ENCODE peak calls at places on chromosomes 16 and 17, in six cellular contexts. One of them, this sample, is unnamed.
A peak's percentile ranks its signal among the peaks of the same experiment; 100 is the strongest.

GRCh38 chr17:957856-958421 is 21.6 kb downstream of the NXN start:
- DNase-seq in left ventricle myocardium inferior: no peak
- DNase-seq in tibial artery: no peak
- DNase-seq in CD4-positive, alpha-beta memory T cell: no peak
- DNase-seq in mesendoderm: no peak
- DNase-seq in lower lobe of right lung: no peak
- DNase-seq in this sample: no peak

GRCh38 chr17:71572343-71572742 is 548.5 kb upstream of the SOX9 start:
- DNase-seq in left ventricle myocardium inferior: no peak
- DNase-seq in tibial artery: no peak
- DNase-seq in CD4-positive, alpha-beta memory T cell: no peak
- DNase-seq in mesendoderm: no peak
- DNase-seq in lower lobe of right lung: no peak
- DNase-seq in this sample: peak; percentile 22

GRCh38 chr17:39866013-39866730 is 1.8 kb upstream of the ZPBP2 start:
- DNase-seq in left ventricle myocardium inferior: no peak
- DNase-seq in tibial artery: no peak
- DNase-seq in CD4-positive, alpha-beta memory T cell: no peak
- DNase-seq in mesendoderm: no peak
- DNase-seq in lower lobe of right lung: no peak
- DNase-seq in this sample: no peak

GRCh38 chr17:48023408-48024148 is 14.0 kb downstream of the COPZ2 start:
- DNase-seq in left ventricle myocardium inferior: peak; percentile 85
- DNase-seq in tibial artery: peak; percentile 94
- DNase-seq in CD4-positive, alpha-beta memory T cell: peak; percentile 35
- DNase-seq in mesendoderm: peak; percentile 83
- DNase-seq in lower lobe of right lung: peak; percentile 89
- DNase-seq in this sample: no peak

GRCh38 chr16:51542856-51543510 is 391.9 kb upstream of the SALL1 start:
- DNase-seq in left ventricle myocardium inferior: no peak
- DNase-seq in tibial artery: no peak
- DNase-seq in CD4-positive, alpha-beta memory T cell: no peak
- DNase-seq in mesendoderm: peak; percentile 48
- DNase-seq in lower lobe of right lung: no peak
- DNase-seq in this sample: no peak

GRCh38 chr17:82716383-82717181 is at the start of gene FN3KRP:
- DNase-seq in left ventricle myocardium inferior: peak; percentile 97
- DNase-seq in tibial artery: peak; percentile 96
- DNase-seq in CD4-positive, alpha-beta memory T cell: peak; percentile 84
- DNase-seq in mesendoderm: peak; percentile 97
- DNase-seq in lower lobe of right lung: peak; percentile 97
- DNase-seq in this sample: peak; percentile 64

GRCh38 chr16:84735846-84736586 is 36.2 kb downstream of the USP10 start:
- DNase-seq in left ventricle myocardium inferior: no peak
- DNase-seq in tibial artery: no peak
- DNase-seq in CD4-positive, alpha-beta memory T cell: peak; percentile 62
- DNase-seq in mesendoderm: no peak
- DNase-seq in lower lobe of right lung: peak; percentile 55
- DNase-seq in this sample: no peak

GRCh38 chr16:56312556-56312955 is 112.8 kb downstream of the AMFR start:
- DNase-seq in left ventricle myocardium inferior: no peak
- DNase-seq in tibial artery: no peak
- DNase-seq in CD4-positive, alpha-beta memory T cell: no peak
- DNase-seq in mesendoderm: no peak
- DNase-seq in lower lobe of right lung: no peak
- DNase-seq in this sample: no peak

GRCh38 chr17:79844869-79845600 is 5.8 kb upstream of the CBX4 start:
- DNase-seq in left ventricle myocardium inferior: peak; percentile 54
- DNase-seq in tibial artery: no peak
- DNase-seq in CD4-positive, alpha-beta memory T cell: peak; percentile 38
- DNase-seq in mesendoderm: no peak
- DNase-seq in lower lobe of right lung: peak; percentile 62
- DNase-seq in this sample: no peak

GRCh38 chr16:31529398-31530312 is 2.0 kb downstream of the AHSP start:
- DNase-seq in left ventricle myocardium inferior: no peak
- DNase-seq in tibial artery: no peak
- DNase-seq in CD4-positive, alpha-beta memory T cell: no peak
- DNase-seq in mesendoderm: peak; percentile 3
- DNase-seq in lower lobe of right lung: peak; percentile 56
- DNase-seq in this sample: no peak

GRCh38 chr17:48631693-48632578 is 5.8 kb upstream of the HOXB9 start:
- DNase-seq in left ventricle myocardium inferior: no peak
- DNase-seq in tibial artery: no peak
- DNase-seq in CD4-positive, alpha-beta memory T cell: no peak
- DNase-seq in mesendoderm: peak; percentile 4
- DNase-seq in lower lobe of right lung: no peak
- DNase-seq in this sample: no peak

GRCh38 chr17:80481284-80482057 is 5.1 kb upstream of the NPTX1 start:
- DNase-seq in left ventricle myocardium inferior: no peak
- DNase-seq in tibial artery: no peak
- DNase-seq in CD4-positive, alpha-beta memory T cell: no peak
- DNase-seq in mesendoderm: no peak
- DNase-seq in lower lobe of right lung: no peak
- DNase-seq in this sample: no peak

GRCh38 chr17:13030459-13031305 is 12.9 kb upstream of the ELAC2 start:
- DNase-seq in left ventricle myocardium inferior: no peak
- DNase-seq in tibial artery: no peak
- DNase-seq in CD4-positive, alpha-beta memory T cell: peak; percentile 50
- DNase-seq in mesendoderm: peak; percentile 70
- DNase-seq in lower lobe of right lung: no peak
- DNase-seq in this sample: no peak

GRCh38 chr17:14794961-14795360 is 470.2 kb downstream of the PMP22 start:
- DNase-seq in left ventricle myocardium inferior: no peak
- DNase-seq in tibial artery: no peak
- DNase-seq in CD4-positive, alpha-beta memory T cell: no peak
- DNase-seq in mesendoderm: no peak
- DNase-seq in lower lobe of right lung: no peak
- DNase-seq in this sample: no peak

GRCh38 chr17:13544292-13544691 is 57.4 kb downstream of the HS3ST3A1 start:
- DNase-seq in left ventricle myocardium inferior: no peak
- DNase-seq in tibial artery: no peak
- DNase-seq in CD4-positive, alpha-beta memory T cell: no peak
- DNase-seq in mesendoderm: peak; percentile 56
- DNase-seq in lower lobe of right lung: peak; percentile 48
- DNase-seq in this sample: peak; percentile 36

GRCh38 chr17:57136355-57136754 is 51.3 kb downstream of the AKAP1 start:
- DNase-seq in left ventricle myocardium inferior: no peak
- DNase-seq in tibial artery: peak; percentile 43
- DNase-seq in CD4-positive, alpha-beta memory T cell: no peak
- DNase-seq in mesendoderm: no peak
- DNase-seq in lower lobe of right lung: no peak
- DNase-seq in this sample: no peak

GRCh38 chr17:46772013-46772878 is 46.2 kb downstream of the WNT3 start:
- DNase-seq in left ventricle myocardium inferior: peak; percentile 35
- DNase-seq in tibial artery: peak; percentile 60
- DNase-seq in CD4-positive, alpha-beta memory T cell: no peak
- DNase-seq in mesendoderm: peak; percentile 95
- DNase-seq in lower lobe of right lung: peak; percentile 71
- DNase-seq in this sample: no peak

GRCh38 chr17:61168506-61168905 is 231.1 kb upstream of the TBX2 start:
- DNase-seq in left ventricle myocardium inferior: no peak
- DNase-seq in tibial artery: no peak
- DNase-seq in CD4-positive, alpha-beta memory T cell: no peak
- DNase-seq in mesendoderm: no peak
- DNase-seq in lower lobe of right lung: no peak
- DNase-seq in this sample: no peak

GRCh38 chr16:27377666-27378485 is 24.1 kb upstream of the IL21R start:
- DNase-seq in left ventricle myocardium inferior: no peak
- DNase-seq in tibial artery: peak; percentile 9
- DNase-seq in CD4-positive, alpha-beta memory T cell: no peak
- DNase-seq in mesendoderm: no peak
- DNase-seq in lower lobe of right lung: no peak
- DNase-seq in this sample: no peak

GRCh38 chr17:39813631-39814030 is 50.5 kb downstream of the IKZF3 start:
- DNase-seq in left ventricle myocardium inferior: no peak
- DNase-seq in tibial artery: no peak
- DNase-seq in CD4-positive, alpha-beta memory T cell: peak; percentile 87
- DNase-seq in mesendoderm: no peak
- DNase-seq in lower lobe of right lung: no peak
- DNase-seq in this sample: no peak

GRCh38 chr16:8929086-8929748 is 34.5 kb downstream of the USP7 start:
- DNase-seq in left ventricle myocardium inferior: no peak
- DNase-seq in tibial artery: no peak
- DNase-seq in CD4-positive, alpha-beta memory T cell: no peak
- DNase-seq in mesendoderm: no peak
- DNase-seq in lower lobe of right lung: no peak
- DNase-seq in this sample: no peak

GRCh38 chr17:32158870-32159585 is 16.7 kb downstream of the RHOT1 start:
- DNase-seq in left ventricle myocardium inferior: no peak
- DNase-seq in tibial artery: no peak
- DNase-seq in CD4-positive, alpha-beta memory T cell: no peak
- DNase-seq in mesendoderm: no peak
- DNase-seq in lower lobe of right lung: no peak
- DNase-seq in this sample: no peak

GRCh38 chr17:76026714-76027158 is 370 bp downstream of the EVPL start:
- DNase-seq in left ventricle myocardium inferior: no peak
- DNase-seq in tibial artery: no peak
- DNase-seq in CD4-positive, alpha-beta memory T cell: no peak
- DNase-seq in mesendoderm: no peak
- DNase-seq in lower lobe of right lung: peak; percentile 69
- DNase-seq in this sample: no peak

GRCh38 chr17:72259977-72260376 is 139.2 kb downstream of the SOX9 start:
- DNase-seq in left ventricle myocardium inferior: no peak
- DNase-seq in tibial artery: no peak
- DNase-seq in CD4-positive, alpha-beta memory T cell: no peak
- DNase-seq in mesendoderm: no peak
- DNase-seq in lower lobe of right lung: no peak
- DNase-seq in this sample: no peak

GRCh38 chr16:31063843-31064611 is 10.0 kb downstream of the ZNF668 start:
- DNase-seq in left ventricle myocardium inferior: no peak
- DNase-seq in tibial artery: no peak
- DNase-seq in CD4-positive, alpha-beta memory T cell: peak; percentile 32
- DNase-seq in mesendoderm: no peak
- DNase-seq in lower lobe of right lung: peak; percentile 44
- DNase-seq in this sample: no peak

GRCh38 chr16:82891918-82892317 is 265.1 kb downstream of the CDH13 start:
- DNase-seq in left ventricle myocardium inferior: no peak
- DNase-seq in tibial artery: no peak
- DNase-seq in CD4-positive, alpha-beta memory T cell: no peak
- DNase-seq in mesendoderm: no peak
- DNase-seq in lower lobe of right lung: no peak
- DNase-seq in this sample: no peak

GRCh38 chr16:2879854-2880508 is 3.0 kb upstream of the FLYWCH2 start:
- DNase-seq in left ventricle myocardium inferior: no peak
- DNase-seq in tibial artery: peak; percentile 58
- DNase-seq in CD4-positive, alpha-beta memory T cell: no peak
- DNase-seq in mesendoderm: no peak
- DNase-seq in lower lobe of right lung: no peak
- DNase-seq in this sample: no peak

GRCh38 chr16:55569025-55569424 is 2.5 kb downstream of the CAPNS2 start:
- DNase-seq in left ventricle myocardium inferior: no peak
- DNase-seq in tibial artery: no peak
- DNase-seq in CD4-positive, alpha-beta memory T cell: no peak
- DNase-seq in mesendoderm: no peak
- DNase-seq in lower lobe of right lung: no peak
- DNase-seq in this sample: no peak

GRCh38 chr17:17017343-17018014 is 24.8 kb upstream of the MPRIP start:
- DNase-seq in left ventricle myocardium inferior: no peak
- DNase-seq in tibial artery: peak; percentile 34
- DNase-seq in CD4-positive, alpha-beta memory T cell: no peak
- DNase-seq in mesendoderm: no peak
- DNase-seq in lower lobe of right lung: no peak
- DNase-seq in this sample: no peak

GRCh38 chr17:2485543-2485942 is 26.1 kb downstream of the METTL16 start:
- DNase-seq in left ventricle myocardium inferior: no peak
- DNase-seq in tibial artery: no peak
- DNase-seq in CD4-positive, alpha-beta memory T cell: no peak
- DNase-seq in mesendoderm: no peak
- DNase-seq in lower lobe of right lung: no peak
- DNase-seq in this sample: no peak

GRCh38 chr17:57009737-57010445 is 32.0 kb downstream of the SCPEP1 start:
- DNase-seq in left ventricle myocardium inferior: peak; percentile 25
- DNase-seq in tibial artery: no peak
- DNase-seq in CD4-positive, alpha-beta memory T cell: peak; percentile 40
- DNase-seq in mesendoderm: peak; percentile 71
- DNase-seq in lower lobe of right lung: peak; percentile 52
- DNase-seq in this sample: no peak

GRCh38 chr16:66900721-66901441 is 17.8 kb downstream of the CDH16 start:
- DNase-seq in left ventricle myocardium inferior: no peak
- DNase-seq in tibial artery: peak; percentile 90
- DNase-seq in CD4-positive, alpha-beta memory T cell: no peak
- DNase-seq in mesendoderm: no peak
- DNase-seq in lower lobe of right lung: no peak
- DNase-seq in this sample: no peak

GRCh38 chr16:53821957-53822625 is 118.1 kb downstream of the FTO start:
- DNase-seq in left ventricle myocardium inferior: no peak
- DNase-seq in tibial artery: no peak
- DNase-seq in CD4-positive, alpha-beta memory T cell: no peak
- DNase-seq in mesendoderm: peak; percentile 64
- DNase-seq in lower lobe of right lung: no peak
- DNase-seq in this sample: peak; percentile 6
- H3K27ac ChIP-seq in left ventricle myocardium inferior: no peak overlapping the region
- H3K27ac ChIP-seq in tibial artery: no peak overlapping the region
- H3K27ac ChIP-seq in CD4-positive, alpha-beta memory T cell: no peak overlapping the region
- H3K27ac ChIP-seq in mesendoderm: no peak overlapping the region
- H3K27ac ChIP-seq in lower lobe of right lung: no peak overlapping the region
- H3K27ac ChIP-seq in this sample: peak overlapping the region; percentile 85

GRCh38 chr17:3645310-3645709 is 8.8 kb downstream of the CTNS start:
- DNase-seq in left ventricle myocardium inferior: no peak
- DNase-seq in tibial artery: no peak
- DNase-seq in CD4-positive, alpha-beta memory T cell: no peak
- DNase-seq in mesendoderm: no peak
- DNase-seq in lower lobe of right lung: no peak
- DNase-seq in this sample: no peak
- H3K27ac ChIP-seq in left ventricle myocardium inferior: no peak overlapping the region
- H3K27ac ChIP-seq in tibial artery: no peak overlapping the region
- H3K27ac ChIP-seq in CD4-positive, alpha-beta memory T cell: no peak overlapping the region
- H3K27ac ChIP-seq in mesendoderm: no peak overlapping the region
- H3K27ac ChIP-seq in lower lobe of right lung: no peak overlapping the region
- H3K27ac ChIP-seq in this sample: no peak overlapping the region

DNA sequence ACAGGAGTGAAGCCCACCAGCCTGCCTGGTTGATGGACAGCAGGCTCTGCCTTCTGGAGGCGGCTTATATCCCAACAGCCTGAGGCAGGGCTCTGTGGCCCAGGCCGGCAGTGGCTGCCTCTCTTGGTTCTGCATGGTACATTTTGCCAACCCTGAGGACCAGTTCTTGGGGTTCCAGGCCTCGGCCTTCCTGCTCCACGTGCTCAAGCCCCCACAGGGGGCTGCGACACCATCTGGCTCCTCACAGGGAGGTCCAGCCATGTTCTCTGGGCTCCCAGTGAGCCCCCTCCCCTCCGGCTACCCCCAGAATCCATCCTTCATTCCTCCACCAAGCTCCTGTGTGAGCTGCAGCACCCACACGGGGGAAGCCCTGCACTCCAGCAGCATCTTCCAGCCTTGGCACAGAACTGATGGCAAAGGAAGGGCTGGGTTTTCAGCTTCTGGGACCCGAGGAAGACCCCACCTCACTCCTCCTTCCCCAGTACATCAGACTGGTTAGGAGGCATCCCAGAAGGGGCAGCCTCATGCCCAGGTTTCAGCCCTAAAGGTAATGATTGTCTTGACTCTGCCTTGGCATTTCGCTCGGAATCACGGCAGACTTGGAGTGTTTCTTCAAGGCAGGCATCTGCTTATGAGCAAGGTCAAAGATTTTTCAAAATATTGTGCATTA is 231.2 kb downstream of the CPPED1 start:
- DNase-seq in left ventricle myocardium inferior: no peak
- DNase-seq in tibial artery: peak; percentile 24
- DNase-seq in CD4-positive, alpha-beta memory T cell: no peak
- DNase-seq in mesendoderm: no peak
- DNase-seq in lower lobe of right lung: no peak
- DNase-seq in this sample: no peak
- H3K27ac ChIP-seq in left ventricle myocardium inferior: no peak overlapping the region
- H3K27ac ChIP-seq in tibial artery: no peak overlapping the region
- H3K27ac ChIP-seq in CD4-positive, alpha-beta memory T cell: no peak overlapping the region
- H3K27ac ChIP-seq in mesendoderm: no peak overlapping the region
- H3K27ac ChIP-seq in lower lobe of right lung: no peak overlapping the region
- H3K27ac ChIP-seq in this sample: no peak overlapping the region

GRCh38 chr16:6038966-6039530 is 941.5 kb upstream of the EEF2KMT start:
- DNase-seq in left ventricle myocardium inferior: no peak
- DNase-seq in tibial artery: no peak
- DNase-seq in CD4-positive, alpha-beta memory T cell: no peak
- DNase-seq in mesendoderm: no peak
- DNase-seq in lower lobe of right lung: no peak
- DNase-seq in this sample: no peak
- H3K27ac ChIP-seq in left ventricle myocardium inferior: no peak overlapping the region
- H3K27ac ChIP-seq in tibial artery: no peak overlapping the region
- H3K27ac ChIP-seq in CD4-positive, alpha-beta memory T cell: no peak overlapping the region
- H3K27ac ChIP-seq in mesendoderm: no peak overlapping the region
- H3K27ac ChIP-seq in lower lobe of right lung: no peak overlapping the region
- H3K27ac ChIP-seq in this sample: no peak overlapping the region